ENCODE peak calls at places on chromosomes 4 and X, in nine cellular contexts. Y is GM23248, N is sigmoid colon, J is spleen, X is tibial artery, I is body of pancreas, E is K562, S is fibroblast of lung, G is uterus. D is an unnamed sample. For H3K4me1 and H3K27me3, the result is how much of the 10 kb centered on the place peaks cover.

GRCh38 chr4:179145746-179146530 is 1703.7 kb upstream of the AGA start:
- DNase-seq in Y (no peak), N (no peak), J (no peak), X (no peak), I (no peak), E (no peak), S (peak), G (no peak), D (no peak)

GRCh38 chrX:84133023-84133422 is 55.0 kb downstream of the RPS6KA6 start:
- DNase-seq in Y (peak), N (no peak), J (no peak), X (no peak), I (no peak), E (no peak), S (peak), G (no peak), D (no peak)

GRCh38 chr4:166903408-166903807 is 330.9 kb downstream of the SPOCK3 start:
- DNase-seq in Y (no peak), N (no peak), J (no peak), X (no peak), I (no peak), E (no peak), S (no peak), G (no peak), D (no peak)

GRCh38 chr4:146032234-146032860 is 93.7 kb upstream of the ZNF827 start:
- DNase-seq in Y (no peak), N (no peak), J (no peak), X (no peak), I (no peak), E (no peak), S (no peak), G (no peak), D (peak)

GRCh38 chrX:42697544-42697943 is 80.4 kb downstream of the PPP1R2C start:
- DNase-seq in Y (no peak), N (no peak), J (no peak), X (no peak), I (no peak), E (no peak), S (no peak), G (no peak), D (no peak)

GRCh38 chr4:121822796-121823504 is 733 bp downstream of the CCNA2 start:
- DNase-seq in Y (peak), N (peak), J (no peak), X (peak), I (peak), E (peak), S (peak), G (peak), D (peak)

GRCh38 chr4:57199267-57199666 is 89.1 kb upstream of the IGFBP7 start:
- DNase-seq in Y (no peak), N (no peak), J (no peak), X (no peak), I (no peak), E (no peak), S (no peak), G (no peak), D (no peak)

GRCh38 chr4:130591091-130591490 is 1495.1 kb downstream of the C4orf33 start:
- DNase-seq in Y (no peak), N (no peak), J (no peak), X (no peak), I (no peak), E (no peak), S (no peak), G (no peak), D (no peak)

GRCh38 chrX:136814847-136815634 is 34.3 kb upstream of the ARHGEF6 start:
- DNase-seq in Y (no peak), N (no peak), J (no peak), X (no peak), I (no peak), E (no peak), S (no peak), G (no peak), D (no peak)

GRCh38 chr4:9924750-9925149 is 96.5 kb downstream of the SLC2A9 start:
- DNase-seq in Y (peak), N (no peak), J (no peak), X (no peak), I (no peak), E (no peak), S (peak), G (no peak), D (no peak)

GRCh38 chr4:51836531-51836930 is 6.4 kb upstream of the DCUN1D4 start:
- DNase-seq in Y (peak), N (no peak), J (no peak), X (no peak), I (no peak), E (no peak), S (peak), G (no peak), D (no peak)

GRCh38 chr4:143084566-143084965 is 100.2 kb upstream of the USP38 start:
- DNase-seq in Y (peak), N (no peak), J (no peak), X (no peak), I (no peak), E (no peak), S (peak), G (no peak), D (no peak)

GRCh38 chr4:143082698-143083097 is 102.0 kb upstream of the USP38 start:
- DNase-seq in Y (no peak), N (no peak), J (no peak), X (no peak), I (no peak), E (no peak), S (no peak), G (no peak), D (no peak)

GRCh38 chr4:143085224-143085623 is 99.5 kb upstream of the USP38 start:
- DNase-seq in Y (peak), N (no peak), J (no peak), X (no peak), I (no peak), E (no peak), S (no peak), G (no peak), D (no peak)

GRCh38 chr4:143083811-143084472 is 100.8 kb upstream of the USP38 start:
- DNase-seq in Y (peak), N (no peak), J (no peak), X (no peak), I (no peak), E (no peak), S (no peak), G (no peak), D (no peak)

GRCh38 chr4:143085644-143086043 is 99.1 kb upstream of the USP38 start:
- DNase-seq in Y (no peak), N (no peak), J (no peak), X (no peak), I (no peak), E (no peak), S (no peak), G (no peak), D (no peak)
- H3K27ac ChIP-seq in Y (no peak), N (no peak), J (no peak), X (no peak), I (no peak), E (no peak), S (no peak), G (no peak), D (peak)

DNA sequence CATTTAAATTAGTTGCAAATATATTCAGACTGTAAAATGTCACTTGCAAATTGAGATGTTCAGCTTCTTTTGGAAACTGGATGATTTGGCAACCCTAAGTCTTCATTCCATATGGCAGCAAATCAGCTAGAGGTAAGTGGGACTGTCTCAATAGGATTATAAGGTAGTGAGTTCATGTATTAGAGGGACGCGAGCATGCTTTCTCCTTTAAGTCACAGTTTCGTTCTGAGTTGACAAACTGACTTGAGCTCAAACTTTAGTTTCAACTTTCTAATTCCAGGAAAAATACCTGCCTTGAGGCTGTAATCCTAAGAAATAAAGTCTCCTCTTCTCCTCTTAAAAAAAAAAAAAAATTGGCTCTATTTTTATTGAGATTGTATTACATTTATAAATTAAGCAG is 44.2 kb upstream of the TMEM131L start:
- DNase-seq in Y (no peak), N (no peak), J (no peak), X (no peak), I (no peak), E (no peak), S (no peak), G (no peak), D (no peak)
- H3K4me1 ChIP-seq in Y (under half), N (under half), J (under half), X (under half), I (under half), E (under half), S (under half), G (under half), D (under half)

GRCh38 chr4:138790993-138791392 is 224.6 kb upstream of the NOCT start:
- DNase-seq in Y (no peak), N (no peak), J (no peak), X (no peak), I (no peak), E (no peak), S (no peak), G (no peak), D (no peak)
- H3K27me3 ChIP-seq in Y (under half), N (under half), J (under half), X (under half), I (under half), E (under half), S (under half), G (under half), D (under half)

DNA sequence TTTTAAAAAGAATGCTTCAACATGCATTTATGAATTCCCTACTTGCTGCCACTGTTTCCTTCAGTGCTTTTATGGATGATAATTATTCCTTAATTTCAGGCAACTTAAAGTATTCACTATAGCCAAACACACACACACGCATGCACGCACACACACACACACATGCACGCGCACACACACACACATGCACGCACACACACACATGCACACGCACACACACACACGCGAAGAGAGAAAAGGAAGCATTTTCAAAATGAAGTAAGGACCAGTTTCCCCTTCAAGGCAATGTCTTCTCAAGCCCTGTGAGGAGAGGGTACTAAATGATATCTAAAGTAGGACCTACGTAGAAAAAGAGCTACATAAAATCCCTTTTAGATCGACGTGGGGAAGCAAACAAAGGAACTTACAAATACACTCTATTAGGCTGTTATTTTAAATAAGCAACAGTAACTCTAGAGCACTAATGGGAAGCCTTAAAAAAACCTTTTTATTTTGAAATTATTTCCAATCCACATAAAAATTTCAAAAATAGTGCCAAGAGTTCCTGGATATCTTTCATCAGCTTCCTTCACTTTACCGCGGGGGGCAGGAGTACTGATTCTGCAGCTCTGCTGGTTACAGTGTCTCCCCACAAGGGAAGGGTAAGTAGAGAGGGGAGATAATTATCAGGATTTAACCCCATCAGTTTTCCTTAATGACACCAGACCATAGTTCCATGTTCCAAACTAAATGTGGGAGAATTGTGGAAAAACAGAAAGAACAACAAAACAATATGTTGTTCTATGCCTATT is 13.7 kb downstream of the IRF2 start:
- DNase-seq in Y (no peak), N (no peak), J (no peak), X (no peak), I (no peak), E (no peak), S (no peak), G (no peak), D (no peak)
- H3K27ac ChIP-seq in Y (peak), N (no peak), J (no peak), X (no peak), I (no peak), E (no peak), S (no peak), G (no peak), D (no peak)